ENCODE peak calls at places on chromosomes 11 and 22, in nine cellular contexts. B is pancreas, L is fibroblast of the aortic adventitia, W is neural progenitor cell, Q is bronchial epithelial cell, U is heart left ventricle, G is HCT116, F is tibial nerve, E is IMR-90. X is an unnamed sample.
A peak's percentile ranks its signal among the peaks of the same experiment; 100 is the strongest.

GRCh38 chr11:104259121-104259610 is 95.2 kb upstream of the PDGFD start:
- DNase-seq in W (no peak), Q (no peak), G (no peak), B (no peak), L (no peak), E (no peak), F (no peak), U (no peak), X (no peak)

GRCh38 chr11:10494636-10495463 is 39.8 kb downstream of the AMPD3 start:
- DNase-seq in B (no peak), U (no peak), L (no peak), Q (no peak), G (no peak), W (no peak), F (no peak), E (no peak), X (no peak)

GRCh38 chr11:67648140-67648795 is 2.3 kb downstream of the ACY3 start:
- DNase-seq in U (no peak), B (peak; percentile 69), E (no peak), W (peak; percentile 77), Q (no peak), L (no peak), G (peak; percentile 59), F (no peak), X (no peak)

GRCh38 chr11:64760759-64761417 is 1.1 kb upstream of the PYGM start:
- DNase-seq in F (no peak), W (no peak), Q (no peak), U (no peak), B (peak; percentile 35), L (no peak), G (no peak), E (no peak), X (no peak)

GRCh38 chr11:86481399-86481798 is 106.7 kb downstream of the CCDC81 start:
- DNase-seq in F (no peak), Q (no peak), G (no peak), W (no peak), U (no peak), B (no peak), E (no peak), L (no peak), X (no peak)

GRCh38 chr11:38948392-38948791 is 2350.4 kb upstream of the RAG2 start:
- DNase-seq in Q (no peak), F (no peak), E (no peak), W (no peak), G (no peak), U (no peak), B (no peak), L (no peak), X (no peak)

GRCh38 chr22:27850000-27850465 is 48.5 kb upstream of the MN1 start:
- DNase-seq in E (no peak), Q (no peak), B (no peak), G (no peak), W (peak; percentile 30), F (peak; percentile 18), L (peak; percentile 64), U (no peak), X (peak; percentile 60)

GRCh38 chr11:111635706-111636045 is 33.4 kb downstream of the SIK2 start:
- DNase-seq in L (peak; percentile 93), B (no peak), G (no peak), W (no peak), Q (no peak), F (no peak), E (peak; percentile 67), U (peak; percentile 58), X (peak; percentile 89)

GRCh38 chr22:45170001-45170466 is 6.3 kb downstream of the NUP50 start:
- DNase-seq in F (no peak), Q (no peak), G (no peak), B (no peak), E (peak; percentile 44), W (no peak), U (no peak), L (peak; percentile 14), X (no peak)

GRCh38 chr22:45172872-45173585 is 9.3 kb downstream of the NUP50 start:
- DNase-seq in L (no peak), G (no peak), U (no peak), F (no peak), Q (no peak), B (no peak), E (no peak), W (no peak), X (no peak)

GRCh38 chr22:45166935-45167334 is 3.2 kb downstream of the NUP50 start:
- DNase-seq in F (no peak), B (no peak), E (no peak), U (no peak), G (no peak), Q (no peak), L (no peak), W (no peak), X (no peak)

DNA sequence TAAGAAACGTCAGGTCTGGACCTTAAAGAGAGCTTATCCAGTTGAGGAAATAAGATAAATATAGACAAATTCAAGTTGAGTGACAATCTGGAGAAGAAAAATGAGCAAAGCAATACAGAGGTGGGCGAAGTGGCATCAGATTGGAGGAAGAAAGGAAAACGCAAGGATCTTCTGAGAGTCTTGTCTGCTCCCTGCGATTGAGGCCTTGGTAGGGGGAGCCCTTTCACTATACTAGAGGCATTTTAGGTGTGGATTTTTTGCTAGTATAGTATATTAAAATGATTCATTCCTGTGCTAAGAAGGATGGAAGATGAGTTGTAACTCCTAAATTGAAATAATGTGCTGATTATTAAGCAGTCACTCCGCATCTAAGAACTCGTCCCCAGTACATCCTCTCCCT is 8.1 kb downstream of the NUP50 start:
- DNase-seq in Q (no peak), E (no peak), L (no peak), U (no peak), F (no peak), B (no peak), G (no peak), W (no peak), X (no peak)
- H3K4me3 ChIP-seq in Q (no peak overlapping the region), E (no peak overlapping the region), L (no peak overlapping the region), U (no peak overlapping the region), F (no peak overlapping the region), B (no peak overlapping the region), G (no peak overlapping the region), W (no peak overlapping the region), X (no peak overlapping the region)

DNA sequence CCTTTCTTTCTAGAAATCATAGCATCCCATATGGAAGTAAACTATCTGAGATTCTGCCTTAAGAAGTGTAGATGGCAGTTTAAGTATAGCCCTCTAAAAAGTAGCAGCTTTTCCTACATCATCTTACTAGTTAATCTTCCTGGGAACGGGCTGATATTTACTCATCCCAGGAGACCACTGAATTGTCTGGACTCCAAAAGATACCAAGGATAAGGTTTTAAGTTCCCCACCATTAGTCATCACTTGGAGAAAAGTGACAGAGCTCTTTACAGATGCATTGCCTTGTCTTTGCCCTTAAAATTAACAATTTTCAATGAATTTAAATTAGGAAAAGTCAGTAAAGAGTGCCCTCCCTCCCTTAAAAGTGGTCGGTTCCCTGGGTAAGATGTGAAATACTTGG is 129.5 kb downstream of the MAML2 start:
- DNase-seq in U (no peak), F (no peak), B (no peak), L (peak; percentile 90), G (no peak), W (no peak), Q (no peak), E (peak; percentile 87), X (peak; percentile 77)
- H3K4me3 ChIP-seq in U (no peak overlapping the region), F (no peak overlapping the region), B (no peak overlapping the region), L (no peak overlapping the region), G (no peak overlapping the region), W (no peak overlapping the region), Q (no peak overlapping the region), E (no peak overlapping the region), X (no peak overlapping the region)

DNA sequence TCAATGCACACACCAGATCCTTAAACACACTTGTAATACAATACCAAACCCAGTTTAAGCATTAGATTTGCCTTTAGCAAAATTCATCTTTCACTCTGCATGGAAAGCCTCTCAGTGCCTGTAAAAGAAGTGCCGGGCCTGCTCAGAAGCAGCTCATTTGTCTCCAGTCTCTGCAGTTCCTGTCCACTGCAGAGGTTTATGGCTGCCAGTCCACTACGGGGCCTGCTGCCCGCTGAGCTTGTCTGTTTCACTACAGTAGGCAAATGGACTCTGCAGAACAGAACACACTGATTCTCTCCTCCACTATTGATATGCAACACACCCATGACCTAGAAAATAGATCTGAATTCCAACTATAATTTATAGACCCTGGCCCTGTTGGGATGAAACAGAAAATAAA is 416.6 kb upstream of the TENM4 start:
- DNase-seq in L (no peak), W (no peak), Q (no peak), U (no peak), B (no peak), F (no peak), E (no peak), G (no peak), X (no peak)
- H3K4me3 ChIP-seq in L (no peak overlapping the region), W (no peak overlapping the region), Q (no peak overlapping the region), U (no peak overlapping the region), B (no peak overlapping the region), F (no peak overlapping the region), E (no peak overlapping the region), G (no peak overlapping the region), X (no peak overlapping the region)

DNA sequence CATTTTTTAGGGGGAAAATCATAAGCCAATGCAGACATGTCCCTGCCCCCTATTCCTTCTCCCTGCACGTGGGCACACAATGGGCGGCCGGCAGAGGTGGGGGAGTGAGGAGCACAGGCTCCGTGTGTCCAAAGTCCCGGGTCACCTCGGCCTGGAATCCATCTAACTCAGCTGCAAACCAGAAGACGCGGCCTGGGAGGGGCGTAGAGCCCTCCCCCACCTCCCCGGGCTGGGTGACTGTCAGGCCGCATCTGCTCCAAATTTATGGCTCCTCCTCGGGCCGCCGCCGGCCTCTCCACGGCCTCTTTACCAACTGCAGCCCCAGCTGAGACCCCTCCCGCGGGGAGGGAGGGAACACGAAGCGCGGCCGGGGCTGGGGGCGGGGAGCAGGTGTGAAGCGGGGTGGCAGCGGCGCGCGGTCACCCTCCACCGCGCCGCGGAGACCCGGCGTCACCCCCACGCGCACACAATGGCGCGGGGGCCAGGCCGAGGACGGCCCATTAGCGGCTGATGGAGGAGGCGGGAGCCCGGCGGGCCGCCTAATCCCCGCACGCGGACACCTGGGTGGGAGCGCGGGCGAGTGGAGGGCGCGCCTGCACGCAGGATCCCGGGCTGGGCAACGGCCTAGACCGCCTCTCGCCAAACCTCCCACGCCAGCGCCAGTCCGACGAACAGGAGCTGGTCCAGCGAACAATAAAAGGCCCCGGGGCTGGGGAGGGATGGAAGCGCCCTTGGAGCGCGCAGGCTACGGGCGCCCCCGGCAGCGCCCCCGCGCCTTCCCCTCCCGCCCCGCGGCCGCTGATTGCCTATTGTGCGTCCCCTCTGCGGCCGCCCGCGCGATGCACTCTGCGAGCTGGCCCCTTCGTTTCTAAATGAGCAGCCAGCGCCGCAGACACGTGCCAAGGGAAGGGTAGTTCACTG is 25.9 kb upstream of the ROBO3 start:
- DNase-seq in U (no peak), G (no peak), B (peak; percentile 64), W (peak; percentile 80), E (no peak), Q (no peak), L (no peak), F (no peak), X (no peak)
- H3K4me3 ChIP-seq in U (peak overlapping the region; percentile 41), G (no peak overlapping the region), B (peak overlapping the region; percentile 7), W (peak overlapping the region; percentile 51), E (peak overlapping the region; percentile 19), Q (peak overlapping the region; percentile 14), L (peak overlapping the region; percentile 49), F (peak overlapping the region; percentile 23), X (peak overlapping the region; percentile 12)